ENCODE peak calls at places on chromosomes 5 and 9, in seven cellular contexts. X is GM23338, C is tibial artery, T is dorsolateral prefrontal cortex, H is lung, Z is foreskin keratinocyte, D is coronary artery. M is an unnamed sample.

GRCh38 chr9:87194471-87194870 is 247.2 kb upstream of the GAS1 start:
- DNase-seq in D (no peak), T (no peak), X (no peak), C (no peak), Z (peak; percentile 84), H (no peak), M (no peak)

GRCh38 chr5:115565233-115565632 is 20.7 kb upstream of the FEM1C start:
- DNase-seq in H (no peak), T (no peak), C (no peak), Z (no peak), X (no peak), D (no peak), M (no peak)

GRCh38 chr9:113659740-113660139 is 196.2 kb downstream of the RGS3 start:
- DNase-seq in D (no peak), X (no peak), H (no peak), C (peak; percentile 28), T (peak; percentile 18), Z (no peak), M (no peak)

GRCh38 chr9:90523953-90524352 is 118.7 kb downstream of the DIRAS2 start:
- DNase-seq in X (no peak), D (no peak), H (no peak), Z (no peak), T (no peak), C (no peak), M (no peak)

GRCh38 chr5:36398137-36398536 is 96.4 kb upstream of the RANBP3L start:
- DNase-seq in Z (peak; percentile 19), X (peak; percentile 30), T (no peak), D (no peak), C (no peak), H (no peak), M (no peak)

GRCh38 chr5:14407746-14408175 is 173.8 kb upstream of the OTULINL start:
- DNase-seq in H (no peak), X (no peak), D (no peak), Z (no peak), T (no peak), C (no peak), M (no peak)

GRCh38 chr9:88773627-88774244 is 217.5 kb upstream of the S1PR3 start:
- DNase-seq in H (no peak), X (no peak), D (no peak), T (no peak), Z (no peak), C (no peak), M (no peak)

GRCh38 chr5:64921386-64921785 is 152.7 kb downstream of the CWC27 start:
- DNase-seq in Z (no peak), X (no peak), D (no peak), C (no peak), T (no peak), H (no peak), M (no peak)

GRCh38 chr5:77852514-77853352 is 76.6 kb upstream of the TBCA start:
- DNase-seq in H (no peak), D (no peak), C (no peak), T (peak; percentile 70), Z (peak; percentile 32), X (peak; percentile 87), M (peak; percentile 44)

GRCh38 chr9:91147079-91147708 is 214.5 kb downstream of the AUH start:
- DNase-seq in X (no peak), C (no peak), T (no peak), D (no peak), H (no peak), Z (no peak), M (no peak)

GRCh38 chr9:93684806-93685553 is 108.6 kb downstream of the PHF2 start:
- DNase-seq in Z (no peak), C (no peak), X (peak; percentile 51), H (peak; percentile 10), T (no peak), D (no peak), M (no peak)

GRCh38 chr5:9513825-9514224 is 32.0 kb downstream of the SEMA5A start:
- DNase-seq in C (no peak), Z (no peak), X (peak; percentile 69), T (no peak), D (no peak), H (no peak), M (no peak)

GRCh38 chr9:7374966-7375650 is 424.5 kb downstream of the DMAC1 start:
- DNase-seq in D (no peak), Z (no peak), T (no peak), C (no peak), H (no peak), X (no peak), M (no peak)

GRCh38 chr5:82255844-82256243 is 22.3 kb downstream of the RPS23 start:
- DNase-seq in Z (no peak), H (no peak), X (no peak), D (no peak), C (no peak), T (no peak), M (no peak)

GRCh38 chr5:133460172-133460758 is 152.1 kb downstream of the FSTL4 start:
- DNase-seq in X (peak; percentile 77), Z (peak; percentile 33), H (no peak), C (no peak), D (no peak), T (no peak), M (no peak)

GRCh38 chr5:196350-196749 is 5.1 kb downstream of the LRRC14B start:
- DNase-seq in Z (no peak), H (no peak), T (no peak), C (no peak), D (no peak), X (no peak), M (no peak)

GRCh38 chr5:170809551-170809950 is 26.0 kb downstream of the GABRP start:
- DNase-seq in X (peak; percentile 73), Z (peak; percentile 42), H (no peak), T (no peak), D (no peak), C (no peak), M (peak; percentile 6)

DNA sequence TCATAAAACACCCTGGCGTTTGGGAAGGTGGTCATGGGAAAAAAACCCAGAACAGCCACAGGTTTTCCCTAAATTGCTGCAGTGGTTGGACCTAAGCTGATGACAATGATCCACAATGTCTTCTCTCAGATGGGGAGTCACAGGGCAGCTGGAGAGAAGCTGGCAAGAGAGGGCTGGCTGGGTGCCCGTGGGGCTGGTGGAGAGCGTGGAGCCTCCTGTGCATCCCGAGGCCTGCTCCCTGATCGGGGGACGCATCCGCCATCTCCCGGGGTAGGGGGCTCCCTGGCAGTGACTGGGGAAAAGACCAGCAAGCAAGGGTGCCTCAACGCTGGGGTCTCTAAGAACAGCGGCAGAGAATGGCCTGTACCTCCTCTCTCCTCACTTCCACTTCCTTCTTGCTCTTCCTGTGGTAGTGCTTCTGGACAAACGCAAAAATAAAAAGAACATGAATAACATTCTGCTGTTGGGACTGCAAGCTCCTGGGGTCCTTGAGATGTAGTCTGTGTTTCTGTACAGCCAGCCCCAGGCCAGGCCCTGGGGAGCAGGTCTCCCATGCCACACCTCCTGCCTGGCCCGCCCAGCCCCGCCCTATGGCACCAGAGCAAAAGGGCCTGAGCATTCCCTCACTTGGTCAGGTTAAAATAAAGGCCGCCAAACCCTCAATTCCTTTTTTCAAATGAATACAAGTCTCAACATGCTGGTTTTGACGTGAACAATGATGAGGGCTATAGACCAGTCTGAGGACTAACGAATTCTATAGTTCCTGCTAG is 7.0 kb upstream of the MRNIP start:
- DNase-seq in H (no peak), T (peak; percentile 68), Z (peak; percentile 20), C (no peak), X (no peak), D (no peak), M (no peak)
- H3K27ac ChIP-seq in H (no peak overlapping the region), T (no peak overlapping the region), Z (no peak overlapping the region), C (no peak overlapping the region), X (no peak overlapping the region), D (no peak overlapping the region), M (peak overlapping the region; percentile 62)

GRCh38 chr5:60489377-60489776 is 210.6 kb downstream of the DEPDC1B start:
- DNase-seq in C (no peak), Z (no peak), H (no peak), T (no peak), X (no peak), D (no peak), M (no peak)

GRCh38 chr5:60492958-60493357 is 207.0 kb downstream of the DEPDC1B start:
- DNase-seq in D (no peak), T (no peak), H (no peak), X (no peak), Z (peak; percentile 84), C (no peak), M (no peak)

GRCh38 chr5:60488466-60489130 is 211.4 kb downstream of the DEPDC1B start:
- DNase-seq in D (no peak), T (no peak), C (no peak), Z (no peak), H (no peak), X (no peak), M (no peak)

GRCh38 chr5:60489856-60490255 is 210.1 kb downstream of the DEPDC1B start:
- DNase-seq in D (no peak), H (no peak), Z (no peak), T (no peak), C (no peak), X (no peak), M (no peak)

DNA sequence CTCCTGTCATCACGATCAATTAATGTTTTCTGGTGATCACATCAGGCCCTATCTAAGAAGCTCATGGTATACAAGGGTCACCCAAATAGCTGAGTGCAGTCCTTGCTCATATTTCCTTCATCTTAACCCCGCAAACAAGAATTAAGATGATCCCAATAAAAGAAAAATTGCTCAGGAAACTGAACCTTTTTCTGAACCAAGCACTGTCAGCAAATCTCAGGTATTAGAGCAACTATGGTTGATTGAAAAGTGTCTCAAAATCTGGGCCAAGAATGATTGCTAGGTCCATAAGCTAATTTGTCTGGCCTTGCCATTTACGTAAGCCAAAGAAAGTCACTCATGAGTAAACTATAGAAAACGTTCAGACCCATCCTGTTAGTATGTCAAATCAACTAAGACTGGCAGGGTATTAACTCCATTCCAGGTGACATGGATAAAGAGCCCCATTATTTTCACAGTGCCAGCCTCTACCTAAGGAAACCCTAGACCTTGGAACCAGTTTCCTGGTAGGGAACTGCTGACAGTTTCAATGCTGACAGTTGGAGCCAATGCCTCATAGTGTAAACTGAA is 209.3 kb downstream of the DEPDC1B start:
- DNase-seq in C (no peak), X (no peak), H (no peak), Z (no peak), T (no peak), D (no peak), M (no peak)
- H3K27ac ChIP-seq in C (peak overlapping the region; percentile 84), X (no peak overlapping the region), H (no peak overlapping the region), Z (peak overlapping the region; percentile 66), T (peak overlapping the region; percentile 51), D (peak overlapping the region; percentile 58), M (no peak overlapping the region)

DNA sequence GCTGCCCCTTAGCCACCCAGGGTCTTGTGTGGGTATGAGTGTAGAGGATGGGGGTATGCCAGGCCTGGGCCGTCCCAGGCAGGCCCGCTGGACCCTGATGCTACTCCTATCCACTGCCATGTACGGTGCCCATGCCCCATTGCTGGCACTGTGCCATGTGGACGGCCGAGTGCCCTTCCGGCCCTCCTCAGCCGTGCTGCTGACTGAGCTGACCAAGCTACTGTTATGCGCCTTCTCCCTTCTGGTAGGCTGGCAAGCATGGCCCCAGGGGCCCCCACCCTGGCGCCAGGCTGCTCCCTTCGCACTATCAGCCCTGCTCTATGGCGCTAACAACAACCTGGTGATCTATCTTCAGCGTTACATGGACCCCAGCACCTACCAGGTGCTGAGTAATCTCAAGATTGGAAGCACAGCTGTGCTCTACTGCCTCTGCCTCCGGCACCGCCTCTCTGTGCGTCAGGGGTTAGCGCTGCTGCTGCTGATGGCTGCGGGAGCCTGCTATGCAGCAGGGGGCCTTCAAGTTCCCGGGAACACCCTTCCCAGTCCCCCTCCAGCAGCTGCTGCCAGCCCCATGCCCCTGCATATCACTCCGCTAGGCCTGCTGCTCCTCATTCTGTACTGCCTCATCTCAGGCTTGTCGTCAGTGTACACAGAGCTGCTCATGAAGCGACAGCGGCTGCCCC is 2.6 kb downstream of the SLC35A4 start:
- DNase-seq in X (no peak), T (no peak), C (no peak), H (no peak), Z (no peak), D (no peak), M (no peak)
- H3K27ac ChIP-seq in X (no peak overlapping the region), T (no peak overlapping the region), C (no peak overlapping the region), H (no peak overlapping the region), Z (no peak overlapping the region), D (no peak overlapping the region), M (no peak overlapping the region)

GRCh38 chr9:130915096-130915447 is 18.5 kb upstream of the QRFP start:
- DNase-seq in T (no peak), H (no peak), C (no peak), X (no peak), Z (no peak), D (no peak), M (no peak)
- H3K27ac ChIP-seq in T (no peak overlapping the region), H (no peak overlapping the region), C (no peak overlapping the region), X (no peak overlapping the region), Z (no peak overlapping the region), D (no peak overlapping the region), M (no peak overlapping the region)

M was measured in substantia nigra.